ENCODE peak calls at places on chromosomes 12 and 14, in six cellular contexts. One of them, this sample, is unnamed.

GRCh38 chr12:4809013-4809448 is 88.8 kb downstream of the GALNT8 start:
- DNase-seq in kidney epithelial cell: no peak
- DNase-seq in pancreas: no peak
- DNase-seq in T-helper 9 cell: peak
- DNase-seq in A172: no peak
- DNase-seq in activated CD4-positive, alpha-beta T cell treated with anti-CD3 and anti-CD28 coated beads, Interleukin-2, amount 50 U/mL, for 1 hour: no peak
- DNase-seq in this sample: no peak

GRCh38 chr12:121889267-121889624 is 656 bp downstream of the PSMD9 start:
- DNase-seq in kidney epithelial cell: no peak
- DNase-seq in pancreas: no peak
- DNase-seq in T-helper 9 cell: no peak
- DNase-seq in A172: no peak
- DNase-seq in activated CD4-positive, alpha-beta T cell treated with anti-CD3 and anti-CD28 coated beads, Interleukin-2, amount 50 U/mL, for 1 hour: no peak
- DNase-seq in this sample: no peak

GRCh38 chr14:106228541-106229158 is 702.3 kb downstream of the TMEM121 start:
- DNase-seq in kidney epithelial cell: no peak
- DNase-seq in pancreas: no peak
- DNase-seq in T-helper 9 cell: no peak
- DNase-seq in A172: no peak
- DNase-seq in activated CD4-positive, alpha-beta T cell treated with anti-CD3 and anti-CD28 coated beads, Interleukin-2, amount 50 U/mL, for 1 hour: peak
- DNase-seq in this sample: no peak

GRCh38 chr12:3170423-3171194 is 93.4 kb downstream of the TSPAN9 start:
- DNase-seq in kidney epithelial cell: peak
- DNase-seq in pancreas: no peak
- DNase-seq in T-helper 9 cell: no peak
- DNase-seq in A172: peak
- DNase-seq in activated CD4-positive, alpha-beta T cell treated with anti-CD3 and anti-CD28 coated beads, Interleukin-2, amount 50 U/mL, for 1 hour: no peak
- DNase-seq in this sample: no peak

GRCh38 chr14:65098586-65098985 is 3.7 kb downstream of the MAX start:
- DNase-seq in kidney epithelial cell: no peak
- DNase-seq in pancreas: no peak
- DNase-seq in T-helper 9 cell: no peak
- DNase-seq in A172: no peak
- DNase-seq in activated CD4-positive, alpha-beta T cell treated with anti-CD3 and anti-CD28 coated beads, Interleukin-2, amount 50 U/mL, for 1 hour: no peak
- DNase-seq in this sample: no peak

GRCh38 chr12:65532744-65533143 is 254.3 kb downstream of the MSRB3 start:
- DNase-seq in kidney epithelial cell: peak
- DNase-seq in pancreas: no peak
- DNase-seq in T-helper 9 cell: no peak
- DNase-seq in A172: peak
- DNase-seq in activated CD4-positive, alpha-beta T cell treated with anti-CD3 and anti-CD28 coated beads, Interleukin-2, amount 50 U/mL, for 1 hour: no peak
- DNase-seq in this sample: no peak

GRCh38 chr14:73786632-73786941 is 65.0 kb upstream of the PTGR2 start:
- DNase-seq in kidney epithelial cell: no peak
- DNase-seq in pancreas: peak
- DNase-seq in T-helper 9 cell: no peak
- DNase-seq in A172: no peak
- DNase-seq in activated CD4-positive, alpha-beta T cell treated with anti-CD3 and anti-CD28 coated beads, Interleukin-2, amount 50 U/mL, for 1 hour: no peak
- DNase-seq in this sample: no peak

GRCh38 chr14:77965919-77966435 is 166.1 kb downstream of the ADCK1 start:
- DNase-seq in kidney epithelial cell: peak
- DNase-seq in pancreas: peak
- DNase-seq in T-helper 9 cell: no peak
- DNase-seq in A172: peak
- DNase-seq in activated CD4-positive, alpha-beta T cell treated with anti-CD3 and anti-CD28 coated beads, Interleukin-2, amount 50 U/mL, for 1 hour: no peak
- DNase-seq in this sample: no peak

GRCh38 chr12:21657336-21658077 is at the start of gene LDHB:
- DNase-seq in kidney epithelial cell: peak
- DNase-seq in pancreas: peak
- DNase-seq in T-helper 9 cell: peak
- DNase-seq in A172: peak
- DNase-seq in activated CD4-positive, alpha-beta T cell treated with anti-CD3 and anti-CD28 coated beads, Interleukin-2, amount 50 U/mL, for 1 hour: peak
- DNase-seq in this sample: peak

GRCh38 chr14:53011053-53011462 is 60.2 kb upstream of the FERMT2 start:
- DNase-seq in kidney epithelial cell: peak
- DNase-seq in pancreas: peak
- DNase-seq in T-helper 9 cell: no peak
- DNase-seq in A172: peak
- DNase-seq in activated CD4-positive, alpha-beta T cell treated with anti-CD3 and anti-CD28 coated beads, Interleukin-2, amount 50 U/mL, for 1 hour: no peak
- DNase-seq in this sample: no peak